ENCODE peak calls at places on chromosomes 4 and X, in six cellular contexts. E, C, Z, U, L and R are unnamed samples. For H3K9me3, the result is how much of the 10 kb centered on the place peaks cover.

GRCh38 chr4:41639291-41639690 is 101.3 kb downstream of the LIMCH1 start:
- DNase-seq in U (no peak), C (no peak), Z (no peak), L (no peak), E (no peak), R (no peak)

GRCh38 chr4:187232201-187232600 is 508.5 kb upstream of the FAT1 start:
- DNase-seq in Z (no peak), C (no peak), U (no peak), E (no peak), L (no peak), R (no peak)

GRCh38 chr4:144646523-144647094 is 653 bp downstream of the HHIP start:
- DNase-seq in C (no peak), U (no peak), E (peak), L (no peak), Z (no peak), R (no peak)

GRCh38 chrX:68462653-68463052 is 29.4 kb upstream of the OPHN1 start:
- DNase-seq in L (no peak), C (peak), E (peak), Z (no peak), U (no peak), R (peak)

GRCh38 chr4:54103190-54103574 is 3.2 kb downstream of the GSX2 start:
- DNase-seq in E (no peak), C (no peak), U (no peak), L (no peak), Z (no peak), R (no peak)

GRCh38 chr4:48905363-48906015 is 1.1 kb downstream of the OCIAD2 start:
- DNase-seq in Z (no peak), U (no peak), E (no peak), L (no peak), C (no peak), R (no peak)

GRCh38 chrX:115579786-115580294 is 18.9 kb downstream of the PLS3 start:
- DNase-seq in Z (no peak), U (no peak), C (no peak), L (no peak), E (no peak), R (no peak)

GRCh38 chr4:7785017-7785416 is 154.6 kb downstream of the AFAP1 start:
- DNase-seq in E (no peak), U (peak), C (no peak), Z (no peak), L (no peak), R (no peak)

GRCh38 chrX:97691901-97692455 is 808.3 kb downstream of the RPA4 start:
- DNase-seq in U (no peak), Z (no peak), L (no peak), E (no peak), C (no peak), R (no peak)

GRCh38 chrX:39850209-39850608 is 247.5 kb downstream of the BCOR start:
- DNase-seq in E (no peak), C (no peak), Z (no peak), L (no peak), U (no peak), R (no peak)

GRCh38 chr4:69656653-69657158 is 3.7 kb upstream of the UGT2A1 start:
- DNase-seq in Z (no peak), C (no peak), U (no peak), E (no peak), L (no peak), R (no peak)

GRCh38 chr4:16967722-16968121 is 69.3 kb upstream of the LDB2 start:
- DNase-seq in E (no peak), U (peak), L (no peak), Z (no peak), C (no peak), R (no peak)

GRCh38 chr4:13705521-13706035 is 78.1 kb upstream of the BOD1L1 start:
- DNase-seq in L (peak), C (no peak), U (peak), E (peak), Z (no peak), R (no peak)

GRCh38 chr4:142846729-142847606 is 867 bp upstream of the INPP4B start:
- DNase-seq in Z (no peak), C (peak), L (no peak), U (no peak), E (peak), R (peak)

GRCh38 chr4:148023782-148024181 is 291.9 kb downstream of the ARHGAP10 start:
- DNase-seq in L (no peak), Z (no peak), U (no peak), E (no peak), C (no peak), R (no peak)

GRCh38 chr4:70559216-70559830 is 32.7 kb upstream of the AMBN start:
- DNase-seq in Z (no peak), C (peak), L (no peak), U (no peak), E (peak), R (peak)

GRCh38 chr4:52853351-52853750 is 8.8 kb upstream of the RASL11B start:
- DNase-seq in L (no peak), E (no peak), Z (no peak), C (no peak), U (no peak), R (no peak)

GRCh38 chrX:97474933-97475332 is 591.2 kb downstream of the RPA4 start:
- DNase-seq in Z (no peak), E (no peak), C (no peak), L (no peak), U (no peak), R (no peak)

GRCh38 chrX:129980540-129981206 is 1.8 kb upstream of the BCORL1 start:
- DNase-seq in E (peak), Z (no peak), L (peak), U (peak), C (no peak), R (no peak)

GRCh38 chr4:183563874-183564273 is 59.0 kb downstream of the ING2 start:
- DNase-seq in U (no peak), E (no peak), Z (no peak), L (no peak), C (no peak), R (no peak)

GRCh38 chr4:142721187-142721586 is 124.9 kb downstream of the INPP4B start:
- DNase-seq in U (no peak), C (no peak), L (no peak), Z (no peak), E (no peak), R (no peak)

GRCh38 chr4:95190751-95191436 is 357.9 kb downstream of the UNC5C start:
- DNase-seq in Z (peak), E (peak), C (no peak), U (no peak), L (no peak), R (no peak)

GRCh38 chrX:119186763-119187162 is 49.3 kb upstream of the PGRMC1 start:
- DNase-seq in C (no peak), L (no peak), U (no peak), Z (no peak), E (no peak), R (no peak)

GRCh38 chrX:140057001-140057411 is 91.7 kb upstream of the CXorf66 start:
- DNase-seq in E (peak), U (peak), Z (no peak), C (peak), L (peak), R (peak)

GRCh38 chr4:185031611-185032010 is 13.3 kb downstream of the HELT start:
- DNase-seq in C (no peak), Z (peak), L (no peak), E (no peak), U (no peak), R (no peak)

GRCh38 chrX:1598021-1598875 is 6.8 kb downstream of the AKAP17A start:
- DNase-seq in L (peak), Z (no peak), E (no peak), U (no peak), C (no peak), R (no peak)

GRCh38 chr4:2791518-2792395 is 1.1 kb upstream of the SH3BP2 start:
- DNase-seq in C (no peak), E (peak), L (peak), Z (no peak), U (peak), R (no peak)

GRCh38 chrX:48957477-48957826 is at the start of gene OTUD5:
- DNase-seq in L (peak), U (peak), E (peak), C (no peak), Z (no peak), R (peak)

GRCh38 chrX:4091046-4091760 is 377.8 kb upstream of the PRKX start:
- DNase-seq in U (no peak), Z (no peak), L (no peak), C (no peak), E (no peak), R (no peak)

GRCh38 chr4:3168029-3168428 is 80.9 kb upstream of the MSANTD1 start:
- DNase-seq in L (no peak), U (no peak), Z (no peak), E (no peak), C (no peak), R (no peak)

GRCh38 chr4:25449270-25449669 is 72.2 kb downstream of the ANAPC4 start:
- DNase-seq in E (no peak), U (no peak), L (no peak), Z (no peak), C (no peak), R (no peak)

GRCh38 chr4:184693056-184693455 is 40.8 kb downstream of the CENPU start:
- DNase-seq in L (no peak), Z (no peak), U (no peak), E (no peak), C (no peak), R (no peak)

GRCh38 chr4:149793459-149793858 is 22.2 kb downstream of the IQCM start:
- DNase-seq in U (no peak), C (no peak), Z (no peak), E (no peak), L (no peak), R (no peak)

GRCh38 chr4:105625214-105625613 is 72.8 kb downstream of the ARHGEF38 start:
- DNase-seq in C (no peak), E (no peak), L (no peak), U (no peak), Z (no peak), R (no peak)

GRCh38 chrX:131693359-131693758 is 149.5 kb downstream of the OR13H1 start:
- DNase-seq in Z (no peak), U (no peak), C (no peak), L (no peak), E (no peak), R (no peak)

GRCh38 chrX:67545772-67546495 is 2.1 kb downstream of the AR start:
- DNase-seq in U (peak), Z (no peak), L (peak), C (no peak), E (no peak), R (no peak)

GRCh38 chr4:924107-925096 is 7.7 kb downstream of the GAK start:
- DNase-seq in U (no peak), C (no peak), Z (no peak), L (no peak), E (peak), R (no peak)

GRCh38 chrX:146396409-146396808 is 413.2 kb upstream of the CXorf51B start:
- DNase-seq in L (no peak), C (no peak), U (no peak), Z (no peak), E (no peak), R (no peak)
- H3K9me3 ChIP-seq in L (under half), C (under half), U (under half), Z (under half), E (under half), R (under half)

GRCh38 chrX:64853424-64853823 is 122.8 kb downstream of the ZC4H2 start:
- DNase-seq in E (no peak), L (no peak), U (no peak), Z (no peak), C (no peak), R (no peak)

GRCh38 chrX:64850371-64851082 is 125.7 kb downstream of the ZC4H2 start:
- DNase-seq in E (no peak), U (no peak), Z (no peak), L (no peak), C (peak), R (peak)
- H3K9me3 ChIP-seq in E (under half), U (under half), Z (under half), L (under half), C (under half), R (half or more)

GRCh38 chrX:7119927-7120577 is 27.5 kb upstream of the STS start:
- DNase-seq in E (no peak), Z (no peak), U (no peak), C (no peak), L (no peak), R (no peak)
- H3K9me3 ChIP-seq in E (under half), Z (under half), U (under half), C (under half), L (under half), R (under half)

GRCh38 chr4:122980860-122981259 is 58.5 kb upstream of the NUDT6 start:
- DNase-seq in E (no peak), Z (no peak), U (no peak), L (no peak), C (no peak), R (no peak)
- H3K9me3 ChIP-seq in E (under half), Z (under half), U (under half), L (under half), C (under half), R (under half)

GRCh38 chr4:35709080-35709479 is 535.2 kb downstream of the ARAP2 start:
- DNase-seq in E (no peak), U (no peak), C (no peak), L (no peak), Z (no peak), R (no peak)

GRCh38 chr4:35711127-35711526 is 533.2 kb downstream of the ARAP2 start:
- DNase-seq in U (no peak), Z (no peak), L (no peak), C (no peak), E (no peak), R (no peak)

GRCh38 chr4:35710343-35710742 is 534.0 kb downstream of the ARAP2 start:
- DNase-seq in C (no peak), Z (no peak), L (no peak), U (no peak), E (no peak), R (no peak)
- H3K9me3 ChIP-seq in C (under half), Z (under half), L (under half), U (under half), E (under half), R (under half)